ENCODE peak calls at places on chromosomes 5 and 9, in six cellular contexts. A is dorsolateral prefrontal cortex, W is upper lobe of right lung, Y is thoracic aorta, I is pancreas, G is transverse colon. M is an unnamed sample.

GRCh38 chr5:98763001-98763630 is 10.3 kb upstream of the RGMB start:
- DNase-seq in A (no peak), W (no peak), Y (no peak), I (no peak), G (no peak), M (no peak)

GRCh38 chr5:32379421-32379820 is 65.1 kb downstream of the ZFR start:
- DNase-seq in A (no peak), W (no peak), Y (no peak), I (no peak), G (no peak), M (no peak)

GRCh38 chr9:93089024-93089423 is 7.0 kb upstream of the CARD19 start:
- DNase-seq in A (no peak), W (no peak), Y (no peak), I (no peak), G (no peak), M (no peak)

GRCh38 chr9:91360551-91361293 is 996 bp downstream of the AUH start:
- DNase-seq in A (no peak), W (no peak), Y (no peak), I (no peak), G (no peak), M (no peak)

GRCh38 chr5:4295663-4296339 is 700.2 kb downstream of the IRX1 start:
- DNase-seq in A (peak), W (no peak), Y (no peak), I (no peak), G (no peak), M (peak)

GRCh38 chr5:116856271-116856670 is 281.6 kb upstream of the SEMA6A start:
- DNase-seq in A (no peak), W (no peak), Y (no peak), I (no peak), G (no peak), M (no peak)

GRCh38 chr5:17105744-17106450 is 111.5 kb upstream of the BASP1 start:
- DNase-seq in A (peak), W (no peak), Y (no peak), I (no peak), G (no peak), M (no peak)

GRCh38 chr9:114183006-114183405 is 27.7 kb downstream of the COL27A1 start:
- DNase-seq in A (no peak), W (no peak), Y (no peak), I (no peak), G (no peak), M (no peak)

GRCh38 chr9:38368731-38369130 is 23.8 kb upstream of the ALDH1B1 start:
- DNase-seq in A (no peak), W (no peak), Y (no peak), I (no peak), G (no peak), M (no peak)

GRCh38 chr9:134491856-134492255 is 149.7 kb upstream of the COL5A1 start:
- DNase-seq in A (no peak), W (peak), Y (no peak), I (no peak), G (no peak), M (no peak)

GRCh38 chr5:78979899-78980298 is 5.2 kb downstream of the ARSB start:
- DNase-seq in A (no peak), W (no peak), Y (no peak), I (no peak), G (no peak), M (no peak)

GRCh38 chr5:147892696-147893296 is 13.5 kb downstream of the C5orf46 start:
- DNase-seq in A (no peak), W (no peak), Y (no peak), I (no peak), G (peak), M (no peak)

GRCh38 chr5:56176155-56176798 is 56.9 kb downstream of the ANKRD55 start:
- DNase-seq in A (no peak), W (no peak), Y (no peak), I (no peak), G (no peak), M (no peak)

GRCh38 chr5:16051246-16051645 is 128.3 kb downstream of the MARCHF11 start:
- DNase-seq in A (no peak), W (no peak), Y (no peak), I (no peak), G (no peak), M (no peak)

GRCh38 chr5:149367249-149367971 is 9.6 kb downstream of the PCYOX1L start:
- DNase-seq in A (peak), W (no peak), Y (no peak), I (no peak), G (peak), M (peak)

GRCh38 chr5:137405393-137405792 is 93.7 kb downstream of the SPOCK1 start:
- DNase-seq in A (no peak), W (no peak), Y (no peak), I (no peak), G (no peak), M (no peak)

GRCh38 chr9:18658764-18659705 is 185.1 kb downstream of the ADAMTSL1 start:
- DNase-seq in A (no peak), W (no peak), Y (no peak), I (no peak), G (no peak), M (no peak)

GRCh38 chr5:3325206-3325605 is 270.4 kb upstream of the IRX1 start:
- DNase-seq in A (no peak), W (peak), Y (no peak), I (no peak), G (no peak), M (no peak)

GRCh38 chr9:123679330-123679987 is 250.5 kb downstream of the DENND1A start:
- DNase-seq in A (no peak), W (no peak), Y (no peak), I (no peak), G (peak), M (peak)

DNA sequence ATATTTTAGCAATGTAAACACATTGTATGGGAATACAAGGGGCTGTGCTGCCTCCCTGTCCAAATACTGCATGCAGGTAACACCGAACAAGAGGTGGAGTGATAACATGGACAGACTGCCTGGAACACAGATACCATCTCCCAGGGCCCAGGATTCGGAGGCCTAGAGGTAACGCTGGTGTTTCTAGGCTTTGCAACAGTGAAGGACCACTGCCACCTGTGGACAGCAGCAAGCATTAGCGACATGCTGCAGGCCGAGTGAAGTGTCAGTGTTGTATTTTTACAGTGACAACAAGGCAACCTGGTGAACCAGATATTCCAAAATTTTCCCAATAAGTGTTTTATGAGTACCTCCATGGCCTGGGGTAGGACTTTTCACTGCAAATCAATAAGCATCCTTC is 379.2 kb downstream of the DMRT2 start:
- DNase-seq in A (no peak), W (no peak), Y (no peak), I (no peak), G (peak), M (peak)
- TF ChIP-seq CTCF in A (no peak), W (peak), Y (no peak), I (peak), G (no peak), M (no peak)

GRCh38 chr5:179679014-179679674 is 1.7 kb downstream of the CBY3 start:
- DNase-seq in A (peak), W (peak), Y (peak), I (peak), G (peak), M (peak)
- TF ChIP-seq CTCF in A (peak), W (peak), Y (no peak), I (no peak), G (peak), M (peak)

DNA sequence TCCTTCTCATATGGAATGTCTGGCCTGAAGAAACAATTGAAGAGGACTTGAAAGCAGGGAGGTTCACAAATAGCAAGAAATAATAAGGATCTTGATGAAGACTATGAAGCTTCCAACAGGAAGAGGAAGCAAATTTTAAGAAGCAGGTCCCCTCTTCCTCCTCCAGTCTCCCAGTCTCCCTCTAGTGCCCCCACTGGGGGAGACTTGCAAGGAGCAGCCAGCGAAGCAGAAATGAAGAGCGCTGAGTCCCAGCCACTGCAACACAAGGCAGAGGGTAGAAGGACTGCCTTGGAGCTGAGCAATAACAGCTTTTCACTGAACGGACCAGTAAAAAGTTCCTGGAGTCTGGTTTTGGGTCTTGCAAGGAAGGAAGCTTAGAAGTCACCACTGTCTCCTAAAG is 32.6 kb upstream of the ACO1 start:
- DNase-seq in A (no peak), W (no peak), Y (no peak), I (no peak), G (no peak), M (no peak)
- TF ChIP-seq CTCF in A (no peak), W (no peak), Y (no peak), I (no peak), G (no peak), M (no peak)

GRCh38 chr5:92050970-92051369 is 667.9 kb upstream of the ARRDC3 start:
- DNase-seq in A (no peak), W (no peak), Y (no peak), I (no peak), G (no peak), M (no peak)
- TF ChIP-seq CTCF in A (no peak), W (no peak), Y (no peak), I (no peak), G (no peak), M (no peak)

GRCh38 chr5:153629027-153629426 is 138.6 kb downstream of the GRIA1 start:
- DNase-seq in A (peak), W (peak), Y (peak), I (no peak), G (no peak), M (no peak)
- TF ChIP-seq CTCF in A (peak), W (no peak), Y (no peak), I (no peak), G (no peak), M (no peak)

DNA sequence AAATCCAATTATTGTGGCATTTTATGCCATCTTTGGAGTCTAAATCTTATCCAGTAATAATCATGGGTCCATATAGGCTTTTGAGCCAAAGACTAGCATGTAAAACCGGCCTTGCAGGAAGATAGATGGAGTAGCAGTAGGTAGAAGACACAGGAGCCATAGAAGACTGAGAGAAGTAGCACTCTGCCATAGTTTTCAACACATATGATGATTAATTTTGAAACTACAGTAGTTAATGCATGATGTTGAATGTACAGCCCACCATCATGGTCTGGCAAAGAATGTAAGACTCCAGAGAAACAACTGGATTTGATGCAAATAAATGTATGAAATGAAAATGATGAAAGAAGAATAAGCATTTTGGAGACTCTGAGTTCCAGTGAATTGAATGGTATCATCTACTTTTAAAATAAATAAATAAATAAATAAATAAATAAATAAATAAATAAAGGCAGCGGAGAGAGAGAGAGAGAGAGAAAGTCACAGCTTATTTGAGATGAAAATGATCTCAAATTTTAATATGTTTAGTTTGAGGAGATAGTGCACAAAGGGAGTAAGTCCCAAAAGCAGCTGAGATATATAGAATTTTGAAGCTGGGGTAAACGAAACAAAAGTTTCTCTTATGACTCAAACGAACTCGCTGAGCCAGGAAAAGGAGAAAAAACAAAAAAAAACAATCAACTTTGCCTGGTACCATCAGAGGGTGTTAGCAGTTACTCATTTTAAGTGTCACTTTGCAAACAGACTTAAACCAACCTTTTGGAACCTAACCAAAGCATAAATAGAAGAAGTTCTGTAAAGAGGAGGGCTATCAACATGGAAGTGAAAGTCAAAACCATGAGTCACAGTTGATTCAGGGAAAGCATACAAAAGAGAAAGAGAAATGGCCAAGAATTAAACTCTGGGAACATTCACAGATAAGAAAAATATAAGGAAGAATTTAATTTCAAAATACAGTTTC is 388.7 kb downstream of the CETN3 start:
- DNase-seq in A (no peak), W (no peak), Y (no peak), I (no peak), G (no peak), M (no peak)
- TF ChIP-seq CTCF in A (no peak), W (no peak), Y (no peak), I (no peak), G (no peak), M (no peak)